ENCODE peak calls at places on chromosomes 6 and 20, in ten cellular contexts. U is caudate nucleus; D is mesenchymal stem cell; C is activated T-cell treated with anti-CD3 and anti-CD28 coated beads, Interleukin-2, amount 50 U/mL, for 48 hours; E is right cardiac atrium; A is naive thymus-derived CD4-positive, alpha-beta T cell; P is osteocyte; J is GM12865; G is nucleus accumbens; M is AG09309. T is an unnamed sample.
A peak's percentile ranks its signal among the peaks of the same experiment; 100 is the strongest.

GRCh38 chr20:44610313-44610965 is 28.1 kb downstream of the PKIG start:
- DNase-seq in A (peak; percentile 63), D (no peak), G (no peak), J (peak; percentile 18), M (no peak), P (no peak), C (no peak), U (no peak), E (no peak), T (no peak)

GRCh38 chr20:10812738-10813327 is 139.0 kb upstream of the JAG1 start:
- DNase-seq in D (no peak), A (no peak), J (no peak), U (no peak), C (no peak), M (peak; percentile 4), P (no peak), G (no peak), E (no peak), T (no peak)

GRCh38 chr6:158642097-158642601 is 2.4 kb downstream of the DYNLT1 start:
- DNase-seq in G (no peak), E (no peak), J (no peak), A (no peak), P (peak; percentile 70), U (no peak), M (no peak), C (peak; percentile 20), D (peak; percentile 83), T (no peak)

GRCh38 chr6:140398076-140398475 is 1023.6 kb upstream of the CITED2 start:
- DNase-seq in M (no peak), U (no peak), P (no peak), J (no peak), D (no peak), E (no peak), C (no peak), A (no peak), G (no peak), T (no peak)

GRCh38 chr6:35718911-35719381 is 17.9 kb upstream of the ARMC12 start:
- DNase-seq in J (no peak), P (no peak), G (no peak), D (peak; percentile 49), A (peak; percentile 40), C (peak; percentile 67), E (no peak), M (no peak), U (no peak), T (no peak)

GRCh38 chr20:57807418-57808265 is 97.8 kb upstream of the PMEPA1 start:
- DNase-seq in G (no peak), M (no peak), D (no peak), J (no peak), E (no peak), C (no peak), A (no peak), P (no peak), U (no peak), T (no peak)

GRCh38 chr6:113971786-113972185 is 838 bp upstream of the HDAC2 start:
- DNase-seq in J (peak; percentile 19), M (no peak), A (peak; percentile 5), P (no peak), G (peak; percentile 8), D (peak; percentile 7), E (no peak), C (no peak), U (no peak), T (no peak)

GRCh38 chr6:42302441-42302840 is 84.8 kb upstream of the MRPS10 start:
- DNase-seq in U (no peak), P (no peak), A (no peak), J (no peak), G (no peak), E (no peak), M (no peak), D (no peak), C (no peak), T (no peak)

GRCh38 chr20:59771506-59772372 is 161.7 kb downstream of the SYCP2 start:
- DNase-seq in U (no peak), D (no peak), E (no peak), C (no peak), J (no peak), G (no peak), P (no peak), M (no peak), A (no peak), T (no peak)

GRCh38 chr6:24922174-24922573 is 13.6 kb downstream of the RIPOR2 start:
- DNase-seq in G (no peak), J (no peak), D (no peak), A (no peak), P (no peak), C (no peak), E (no peak), M (no peak), U (no peak), T (no peak)

GRCh38 chr6:96015791-96016776 is at the start of gene FUT9:
- DNase-seq in D (no peak), J (no peak), A (no peak), P (peak; percentile 80), G (peak; percentile 93), U (peak; percentile 93), M (no peak), C (no peak), E (peak; percentile 46), T (peak; percentile 94)

GRCh38 chr6:143805832-143806281 is 37.3 kb upstream of the LTV1 start:
- DNase-seq in U (no peak), P (no peak), G (no peak), E (no peak), D (peak; percentile 68), A (no peak), M (peak; percentile 70), C (no peak), J (no peak), T (no peak)

GRCh38 chr6:17281100-17281496 is at the start of gene RBM24:
- DNase-seq in U (no peak), C (peak; percentile 48), P (peak; percentile 92), M (no peak), E (peak; percentile 80), G (peak; percentile 18), D (peak; percentile 87), J (no peak), A (no peak), T (no peak)

GRCh38 chr6:136405410-136406029 is 115.9 kb upstream of the BCLAF1 start:
- DNase-seq in J (no peak), U (no peak), G (no peak), C (no peak), E (no peak), M (no peak), A (no peak), P (no peak), D (no peak), T (no peak)

GRCh38 chr6:111087871-111088667 is 766 bp downstream of the SLC16A10 start:
- DNase-seq in A (peak; percentile 80), J (peak; percentile 24), M (no peak), U (no peak), C (peak; percentile 79), D (peak; percentile 10), P (no peak), G (peak; percentile 27), E (peak; percentile 50), T (peak; percentile 1)

GRCh38 chr6:78436335-78436734 is 431.0 kb upstream of the IRAK1BP1 start:
- DNase-seq in P (no peak), C (no peak), J (peak; percentile 19), D (peak; percentile 16), M (peak; percentile 24), G (no peak), E (no peak), U (no peak), A (no peak), T (no peak)

GRCh38 chr20:16615199-16615598 is 42.0 kb upstream of the KIF16B start:
- DNase-seq in D (peak; percentile 74), P (no peak), G (no peak), E (no peak), A (no peak), C (no peak), U (no peak), M (peak; percentile 63), J (no peak), T (no peak)

GRCh38 chr20:49247792-49248191 is 28.6 kb downstream of the DDX27 start:
- DNase-seq in M (no peak), U (no peak), E (no peak), A (no peak), G (no peak), P (no peak), J (no peak), D (no peak), C (no peak), T (no peak)

GRCh38 chr6:43383021-43383667 is 13.7 kb upstream of the ZNF318 start:
- DNase-seq in U (no peak), J (no peak), M (no peak), G (no peak), A (no peak), D (no peak), C (no peak), P (no peak), E (no peak), T (no peak)

GRCh38 chr6:22271044-22271443 is 25.8 kb downstream of the PRL start:
- DNase-seq in G (no peak), P (no peak), A (no peak), M (no peak), J (peak; percentile 69), E (no peak), D (no peak), C (no peak), U (no peak), T (no peak)

GRCh38 chr20:1001981-1002681 is at the start of gene RSPO4:
- DNase-seq in C (no peak), A (no peak), U (peak; percentile 29), P (no peak), D (no peak), M (no peak), G (no peak), E (no peak), J (no peak), T (no peak)

GRCh38 chr6:108608453-108609275 is 47.9 kb downstream of the FOXO3 start:
- DNase-seq in M (no peak), J (peak; percentile 61), E (no peak), D (peak; percentile 41), U (no peak), G (no peak), P (no peak), C (no peak), A (no peak), T (no peak)

GRCh38 chr6:11271228-11271627 is 38.8 kb upstream of the NEDD9 start:
- DNase-seq in G (no peak), M (no peak), C (no peak), U (no peak), P (no peak), J (no peak), D (no peak), A (no peak), E (no peak), T (no peak)

GRCh38 chr20:40251284-40251932 is 437.6 kb downstream of the MAFB start:
- DNase-seq in J (peak; percentile 47), G (no peak), P (no peak), A (no peak), D (no peak), U (no peak), M (no peak), C (no peak), E (peak; percentile 52), T (no peak)

GRCh38 chr6:162640756-162641155 is 86.8 kb downstream of the PRKN start:
- DNase-seq in U (no peak), C (no peak), E (no peak), D (no peak), A (no peak), G (no peak), J (no peak), P (no peak), M (no peak), T (no peak)

GRCh38 chr6:13098006-13098405 is 230.3 kb downstream of the TBC1D7 start:
- DNase-seq in J (no peak), E (no peak), P (no peak), U (no peak), G (no peak), C (no peak), A (no peak), D (no peak), M (no peak), T (no peak)

GRCh38 chr6:36660771-36661471 is 17.6 kb upstream of the CDKN1A start:
- DNase-seq in D (no peak), G (no peak), A (no peak), P (no peak), M (no peak), C (no peak), U (no peak), E (peak; percentile 90), J (no peak), T (peak; percentile 57)

GRCh38 chr6:160278311-160278710 is 19.7 kb upstream of the SLC22A2 start:
- DNase-seq in D (no peak), A (no peak), U (no peak), P (peak; percentile 34), G (no peak), J (no peak), M (no peak), E (no peak), C (no peak), T (no peak)